ENCODE peak calls at places on chromosomes 13 and 19, in seven cellular contexts. One of them, this sample, is unnamed.
A peak's percentile ranks its signal among the peaks of the same experiment; 100 is the strongest.

GRCh38 chr19:38047641-38048040 is 140.6 kb downstream of the SIPA1L3 start:
- DNase-seq in uterus: no peak
- DNase-seq in cardiac muscle cell: no peak
- DNase-seq in dorsolateral prefrontal cortex: no peak
- DNase-seq in left ventricle myocardium inferior: no peak
- DNase-seq in suprapubic skin: no peak
- DNase-seq in HCT116: no peak
- DNase-seq in this sample: no peak

GRCh38 chr13:34913040-34913439 is 29.0 kb upstream of the NBEA start:
- DNase-seq in HCT116: no peak
- DNase-seq in uterus: no peak
- DNase-seq in dorsolateral prefrontal cortex: no peak
- DNase-seq in suprapubic skin: no peak
- DNase-seq in cardiac muscle cell: peak; percentile 65
- DNase-seq in left ventricle myocardium inferior: no peak
- DNase-seq in this sample: no peak

GRCh38 chr19:3375221-3376088 is 9.1 kb downstream of the NFIC start:
- DNase-seq in uterus: peak; percentile 94
- DNase-seq in dorsolateral prefrontal cortex: peak; percentile 89
- DNase-seq in suprapubic skin: peak; percentile 90
- DNase-seq in HCT116: no peak
- DNase-seq in left ventricle myocardium inferior: peak; percentile 87
- DNase-seq in cardiac muscle cell: no peak
- DNase-seq in this sample: no peak

GRCh38 chr19:3857449-3858003 is 11.3 kb downstream of the ZFR2 start:
- DNase-seq in dorsolateral prefrontal cortex: peak; percentile 42
- DNase-seq in uterus: no peak
- DNase-seq in HCT116: no peak
- DNase-seq in cardiac muscle cell: peak; percentile 31
- DNase-seq in suprapubic skin: no peak
- DNase-seq in left ventricle myocardium inferior: no peak
- DNase-seq in this sample: no peak

GRCh38 chr13:28423010-28423409 is 71.9 kb downstream of the FLT1 start:
- DNase-seq in HCT116: no peak
- DNase-seq in suprapubic skin: no peak
- DNase-seq in uterus: no peak
- DNase-seq in cardiac muscle cell: no peak
- DNase-seq in left ventricle myocardium inferior: peak; percentile 24
- DNase-seq in dorsolateral prefrontal cortex: no peak
- DNase-seq in this sample: no peak

GRCh38 chr19:42396248-42396541 is 6.1 kb upstream of the CNFN start:
- DNase-seq in suprapubic skin: no peak
- DNase-seq in dorsolateral prefrontal cortex: no peak
- DNase-seq in left ventricle myocardium inferior: no peak
- DNase-seq in cardiac muscle cell: no peak
- DNase-seq in HCT116: no peak
- DNase-seq in uterus: no peak
- DNase-seq in this sample: no peak

GRCh38 chr19:46762245-46762890 is 16.1 kb upstream of the STRN4 start:
- DNase-seq in cardiac muscle cell: no peak
- DNase-seq in uterus: no peak
- DNase-seq in suprapubic skin: no peak
- DNase-seq in HCT116: no peak
- DNase-seq in dorsolateral prefrontal cortex: no peak
- DNase-seq in left ventricle myocardium inferior: no peak
- DNase-seq in this sample: no peak

GRCh38 chr13:25468330-25469178 is 96.8 kb downstream of the ATP8A2 start:
- DNase-seq in suprapubic skin: no peak
- DNase-seq in uterus: no peak
- DNase-seq in HCT116: no peak
- DNase-seq in dorsolateral prefrontal cortex: peak; percentile 38
- DNase-seq in cardiac muscle cell: peak; percentile 61
- DNase-seq in left ventricle myocardium inferior: no peak
- DNase-seq in this sample: no peak

GRCh38 chr19:47595937-47596336 is 13.0 kb upstream of the BICRA start:
- DNase-seq in uterus: no peak
- DNase-seq in cardiac muscle cell: no peak
- DNase-seq in left ventricle myocardium inferior: no peak
- DNase-seq in suprapubic skin: no peak
- DNase-seq in HCT116: no peak
- DNase-seq in dorsolateral prefrontal cortex: no peak
- DNase-seq in this sample: no peak

GRCh38 chr19:41734585-41734984 is 20.7 kb upstream of the CEACAM6 start:
- DNase-seq in cardiac muscle cell: no peak
- DNase-seq in dorsolateral prefrontal cortex: no peak
- DNase-seq in suprapubic skin: no peak
- DNase-seq in HCT116: no peak
- DNase-seq in left ventricle myocardium inferior: no peak
- DNase-seq in uterus: no peak
- DNase-seq in this sample: no peak

GRCh38 chr13:85626603-85627002 is 172.6 kb downstream of the SLITRK6 start:
- DNase-seq in suprapubic skin: no peak
- DNase-seq in left ventricle myocardium inferior: no peak
- DNase-seq in cardiac muscle cell: no peak
- DNase-seq in dorsolateral prefrontal cortex: no peak
- DNase-seq in HCT116: no peak
- DNase-seq in uterus: no peak
- DNase-seq in this sample: no peak

GRCh38 chr13:20461860-20462532 is 63.7 kb downstream of the CRYL1 start:
- DNase-seq in uterus: peak; percentile 43
- DNase-seq in suprapubic skin: no peak
- DNase-seq in left ventricle myocardium inferior: peak; percentile 23
- DNase-seq in cardiac muscle cell: peak; percentile 73
- DNase-seq in dorsolateral prefrontal cortex: no peak
- DNase-seq in HCT116: no peak
- DNase-seq in this sample: no peak

GRCh38 chr13:93861818-93862217 is 617.7 kb downstream of the DCT start:
- DNase-seq in left ventricle myocardium inferior: no peak
- DNase-seq in cardiac muscle cell: peak; percentile 8
- DNase-seq in dorsolateral prefrontal cortex: no peak
- DNase-seq in uterus: no peak
- DNase-seq in suprapubic skin: no peak
- DNase-seq in HCT116: no peak
- DNase-seq in this sample: no peak

GRCh38 chr19:5480427-5480836 is 25.2 kb downstream of the ZNRF4 start:
- DNase-seq in HCT116: peak; percentile 28
- DNase-seq in cardiac muscle cell: peak; percentile 27
- DNase-seq in suprapubic skin: no peak
- DNase-seq in left ventricle myocardium inferior: no peak
- DNase-seq in uterus: no peak
- DNase-seq in dorsolateral prefrontal cortex: no peak
- DNase-seq in this sample: peak; percentile 4
- H3K27me3 ChIP-seq in HCT116: no peaks in the 10 kb centered on the region
- H3K27me3 ChIP-seq in cardiac muscle cell: peaks cover 12% of the 10 kb centered on the region
- H3K27me3 ChIP-seq in suprapubic skin: peaks cover 26% of the 10 kb centered on the region
- H3K27me3 ChIP-seq in left ventricle myocardium inferior: peaks cover 99% of the 10 kb centered on the region
- H3K27me3 ChIP-seq in uterus: no peaks in the 10 kb centered on the region
- H3K27me3 ChIP-seq in dorsolateral prefrontal cortex: peaks cover 30% of the 10 kb centered on the region
- H3K27me3 ChIP-seq in this sample: no peaks in the 10 kb centered on the region

GRCh38 chr13:47232516-47232915 is 335.7 kb upstream of the HTR2A start:
- DNase-seq in suprapubic skin: no peak
- DNase-seq in left ventricle myocardium inferior: no peak
- DNase-seq in dorsolateral prefrontal cortex: no peak
- DNase-seq in HCT116: no peak
- DNase-seq in cardiac muscle cell: no peak
- DNase-seq in uterus: no peak
- DNase-seq in this sample: no peak
- TF ChIP-seq CTCF in suprapubic skin: no peak
- TF ChIP-seq CTCF in left ventricle myocardium inferior: no peak
- TF ChIP-seq CTCF in dorsolateral prefrontal cortex: no peak
- TF ChIP-seq CTCF in HCT116: no peak
- TF ChIP-seq CTCF in cardiac muscle cell: no peak
- TF ChIP-seq CTCF in uterus: no peak
- TF ChIP-seq CTCF in this sample: no peak

DNA sequence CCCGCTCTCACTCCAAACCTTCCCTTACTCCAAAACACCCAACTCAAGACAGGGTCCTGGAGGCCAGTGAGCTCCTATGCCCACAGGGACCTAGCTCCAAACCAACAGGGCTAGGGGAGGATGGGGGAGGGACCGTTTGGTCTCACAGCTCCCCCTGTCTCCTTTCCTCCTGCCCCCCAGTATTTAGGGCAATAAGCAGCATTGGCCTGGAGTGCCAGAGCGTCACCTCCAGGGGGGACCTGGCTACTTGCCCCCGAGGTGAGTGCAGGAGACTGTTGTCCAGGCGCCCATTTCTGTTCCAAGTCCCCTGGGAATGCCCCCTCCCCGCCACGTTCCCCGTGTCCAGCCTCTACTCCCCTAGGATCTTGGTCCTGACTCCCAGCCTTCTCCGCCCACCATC is 792 bp downstream of the RETN start:
- DNase-seq in dorsolateral prefrontal cortex: no peak
- DNase-seq in cardiac muscle cell: no peak
- DNase-seq in left ventricle myocardium inferior: no peak
- DNase-seq in uterus: no peak
- DNase-seq in HCT116: no peak
- DNase-seq in suprapubic skin: no peak
- DNase-seq in this sample: no peak
- H3K4me3 ChIP-seq in dorsolateral prefrontal cortex: no peak overlapping the region
- H3K4me3 ChIP-seq in cardiac muscle cell: peak overlapping the region; percentile 29
- H3K4me3 ChIP-seq in left ventricle myocardium inferior: no peak overlapping the region
- H3K4me3 ChIP-seq in uterus: no peak overlapping the region
- H3K4me3 ChIP-seq in HCT116: no peak overlapping the region
- H3K4me3 ChIP-seq in suprapubic skin: no peak overlapping the region
- H3K4me3 ChIP-seq in this sample: no peak overlapping the region

GRCh38 chr19:50492303-50493052 is 15.8 kb upstream of the GARIN5A start:
- DNase-seq in left ventricle myocardium inferior: no peak
- DNase-seq in uterus: no peak
- DNase-seq in HCT116: no peak
- DNase-seq in dorsolateral prefrontal cortex: peak; percentile 27
- DNase-seq in cardiac muscle cell: peak; percentile 38
- DNase-seq in suprapubic skin: no peak
- DNase-seq in this sample: no peak

GRCh38 chr19:50490991-50491472 is 14.4 kb upstream of the GARIN5A start:
- DNase-seq in left ventricle myocardium inferior: no peak
- DNase-seq in cardiac muscle cell: no peak
- DNase-seq in uterus: no peak
- DNase-seq in HCT116: no peak
- DNase-seq in dorsolateral prefrontal cortex: peak; percentile 31
- DNase-seq in suprapubic skin: no peak
- DNase-seq in this sample: no peak

GRCh38 chr19:50488795-50489194 is 12.1 kb upstream of the GARIN5A start:
- DNase-seq in left ventricle myocardium inferior: no peak
- DNase-seq in cardiac muscle cell: no peak
- DNase-seq in uterus: no peak
- DNase-seq in HCT116: no peak
- DNase-seq in dorsolateral prefrontal cortex: no peak
- DNase-seq in suprapubic skin: no peak
- DNase-seq in this sample: no peak

GRCh38 chr19:50489461-50490011 is 12.9 kb upstream of the GARIN5A start:
- DNase-seq in uterus: no peak
- DNase-seq in dorsolateral prefrontal cortex: peak; percentile 28
- DNase-seq in suprapubic skin: no peak
- DNase-seq in cardiac muscle cell: no peak
- DNase-seq in left ventricle myocardium inferior: no peak
- DNase-seq in HCT116: no peak
- DNase-seq in this sample: no peak

DNA sequence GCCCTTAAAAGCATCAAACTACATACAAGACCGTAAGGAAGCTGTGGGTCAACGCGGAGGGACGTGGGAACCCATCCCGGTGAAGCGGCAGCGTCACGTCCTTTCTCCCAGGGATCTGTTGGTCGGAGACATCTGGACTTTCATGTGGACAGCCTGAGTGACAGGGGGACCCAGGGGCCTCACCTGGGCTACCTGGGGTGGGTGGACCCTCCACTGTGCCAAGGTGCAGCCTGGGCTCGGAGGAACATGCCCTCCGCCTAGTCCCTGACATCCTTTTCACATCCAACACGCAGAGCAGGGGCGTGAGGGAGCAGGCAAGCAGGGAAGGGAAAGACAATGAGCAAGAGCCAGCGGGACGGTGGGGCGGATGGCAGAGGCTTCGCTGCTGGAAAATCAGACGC is 13.8 kb upstream of the GARIN5A start:
- DNase-seq in dorsolateral prefrontal cortex: peak; percentile 22
- DNase-seq in left ventricle myocardium inferior: no peak
- DNase-seq in cardiac muscle cell: no peak
- DNase-seq in HCT116: no peak
- DNase-seq in uterus: no peak
- DNase-seq in suprapubic skin: no peak
- DNase-seq in this sample: no peak
- H3K27me3 ChIP-seq in dorsolateral prefrontal cortex: peaks cover 14% of the 10 kb centered on the region
- H3K27me3 ChIP-seq in left ventricle myocardium inferior: peaks cover 6% of the 10 kb centered on the region
- H3K27me3 ChIP-seq in cardiac muscle cell: no peaks in the 10 kb centered on the region
- H3K27me3 ChIP-seq in HCT116: no peaks in the 10 kb centered on the region
- H3K27me3 ChIP-seq in uterus: no peaks in the 10 kb centered on the region
- H3K27me3 ChIP-seq in suprapubic skin: peaks cover 49% of the 10 kb centered on the region
- H3K27me3 ChIP-seq in this sample: no peaks in the 10 kb centered on the region

GRCh38 chr13:50537029-50537428 is 306.5 kb downstream of the DLEU7 start:
- DNase-seq in uterus: no peak
- DNase-seq in HCT116: no peak
- DNase-seq in cardiac muscle cell: no peak
- DNase-seq in suprapubic skin: no peak
- DNase-seq in left ventricle myocardium inferior: no peak
- DNase-seq in dorsolateral prefrontal cortex: no peak
- DNase-seq in this sample: no peak

GRCh38 chr13:50535050-50535449 is 308.4 kb downstream of the DLEU7 start:
- DNase-seq in uterus: no peak
- DNase-seq in left ventricle myocardium inferior: no peak
- DNase-seq in suprapubic skin: no peak
- DNase-seq in HCT116: no peak
- DNase-seq in dorsolateral prefrontal cortex: no peak
- DNase-seq in cardiac muscle cell: no peak
- DNase-seq in this sample: no peak

GRCh38 chr13:50529154-50529882 is 314.2 kb downstream of the DLEU7 start:
- DNase-seq in suprapubic skin: peak; percentile 89
- DNase-seq in left ventricle myocardium inferior: peak; percentile 89
- DNase-seq in HCT116: peak; percentile 65
- DNase-seq in uterus: peak; percentile 72
- DNase-seq in cardiac muscle cell: peak; percentile 39
- DNase-seq in dorsolateral prefrontal cortex: peak; percentile 65
- DNase-seq in this sample: no peak

GRCh38 chr13:50527612-50528509 is 315.6 kb downstream of the DLEU7 start:
- DNase-seq in cardiac muscle cell: no peak
- DNase-seq in uterus: no peak
- DNase-seq in dorsolateral prefrontal cortex: no peak
- DNase-seq in HCT116: no peak
- DNase-seq in left ventricle myocardium inferior: no peak
- DNase-seq in suprapubic skin: no peak
- DNase-seq in this sample: no peak

GRCh38 chr13:50531917-50532899 is 311.3 kb downstream of the DLEU7 start:
- DNase-seq in HCT116: peak; percentile 10
- DNase-seq in cardiac muscle cell: no peak
- DNase-seq in suprapubic skin: no peak
- DNase-seq in left ventricle myocardium inferior: no peak
- DNase-seq in uterus: no peak
- DNase-seq in dorsolateral prefrontal cortex: no peak
- DNase-seq in this sample: no peak
- TF ChIP-seq CTCF in HCT116: peak; percentile 35
- TF ChIP-seq CTCF in cardiac muscle cell: peak; percentile 56
- TF ChIP-seq CTCF in suprapubic skin: peak; percentile 9
- TF ChIP-seq CTCF in left ventricle myocardium inferior: peak; percentile 73
- TF ChIP-seq CTCF in uterus: peak; percentile 50
- TF ChIP-seq CTCF in dorsolateral prefrontal cortex: peak; percentile 46
- TF ChIP-seq CTCF in this sample: peak; percentile 56